ENCODE peak calls at places on chromosomes 5 and 9, in seven cellular contexts. U is CD4-positive, CD25-positive, alpha-beta regulatory T cell; G is HTR-8/SVneo; N is A673; W is iris pigment epithelial cell; A is stimulated activated CD8-positive, alpha-beta memory T cell treated with anti-CD3 and anti-CD28 coated beads, Interleukin-15, amount 100 ng/mL, for 48 hours; V is hippocampal formation. E is an unnamed sample.

GRCh38 chr5:181092428-181092827 is 38.5 kb downstream of the OR2V1 start:
- DNase-seq in U (no peak), G (no peak), N (no peak), W (no peak), A (no peak), V (no peak), E (no peak)

GRCh38 chr5:172647341-172648007 is 6.4 kb downstream of the NEURL1B start:
- DNase-seq in U (no peak), G (no peak), N (no peak), W (no peak), A (no peak), V (no peak), E (no peak)

GRCh38 chr5:136308396-136308795 is 56.9 kb downstream of the TRPC7 start:
- DNase-seq in U (no peak), G (peak; percentile 8), N (no peak), W (no peak), A (no peak), V (no peak), E (no peak)

GRCh38 chr5:132813599-132814440 is 718 bp downstream of the SOWAHA start:
- DNase-seq in U (no peak), G (peak; percentile 40), N (peak; percentile 40), W (peak; percentile 30), A (no peak), V (peak; percentile 73), E (no peak)

GRCh38 chr5:9263656-9264055 is 282.2 kb downstream of the SEMA5A start:
- DNase-seq in U (no peak), G (no peak), N (no peak), W (no peak), A (no peak), V (no peak), E (no peak)

GRCh38 chr5:106637275-106637674 is 1033.5 kb downstream of the EFNA5 start:
- DNase-seq in U (no peak), G (no peak), N (no peak), W (peak; percentile 7), A (no peak), V (no peak), E (no peak)

GRCh38 chr5:133372306-133373008 is 239.9 kb downstream of the FSTL4 start:
- DNase-seq in U (no peak), G (no peak), N (no peak), W (no peak), A (no peak), V (no peak), E (no peak)

GRCh38 chr5:465591-466403 is 22.8 kb downstream of the EXOC3 start:
- DNase-seq in U (no peak), G (no peak), N (no peak), W (no peak), A (no peak), V (no peak), E (peak; percentile 71)

GRCh38 chr5:143501176-143501840 is 97.8 kb upstream of the NR3C1 start:
- DNase-seq in U (no peak), G (no peak), N (peak; percentile 84), W (no peak), A (no peak), V (no peak), E (no peak)

GRCh38 chr9:20599195-20599594 is 23.1 kb downstream of the MLLT3 start:
- DNase-seq in U (no peak), G (no peak), N (no peak), W (peak; percentile 48), A (no peak), V (no peak), E (no peak)

E was measured in upper lobe of left lung.